ENCODE peak calls at places on chromosomes 12 and 14, in four cellular contexts. T, J, O and H are unnamed samples.

GRCh38 chr14:71410578-71411279 is 503.5 kb downstream of the PCNX1 start:
- DNase-seq in T (no peak), J (no peak), O (no peak), H (no peak)

GRCh38 chr12:54417712-54418440 is 1.2 kb downstream of the ITGA5 start:
- DNase-seq in T (peak), J (no peak), O (no peak), H (no peak)

GRCh38 chr12:69898236-69898635 is 73.2 kb downstream of the MYRFL start:
- DNase-seq in T (no peak), J (no peak), O (no peak), H (no peak)

GRCh38 chr14:55416866-55417265 is 5.2 kb upstream of the ATG14 start:
- DNase-seq in T (peak), J (no peak), O (peak), H (no peak)

GRCh38 chr12:26988703-26989102 is 25.5 kb downstream of the TM7SF3 start:
- DNase-seq in T (no peak), J (no peak), O (no peak), H (no peak)

GRCh38 chr12:51473947-51474346 is 49.3 kb downstream of the SLC4A8 start:
- DNase-seq in T (no peak), J (no peak), O (no peak), H (no peak)

GRCh38 chr12:48015954-48016353 is 11.7 kb upstream of the COL2A1 start:
- DNase-seq in T (no peak), J (no peak), O (no peak), H (no peak)

GRCh38 chr14:26332966-26333365 is 264.9 kb downstream of the NOVA1 start:
- DNase-seq in T (no peak), J (no peak), O (no peak), H (no peak)

GRCh38 chr12:81329088-81329487 is 251.2 kb downstream of the ACSS3 start:
- DNase-seq in T (peak), J (no peak), O (no peak), H (no peak)

GRCh38 chr12:50003595-50003994 is 21.7 kb downstream of the RACGAP1 start:
- DNase-seq in T (no peak), J (no peak), O (no peak), H (no peak)

GRCh38 chr12:71791473-71792150 is 36.9 kb downstream of the RAB21 start:
- DNase-seq in T (no peak), J (no peak), O (no peak), H (no peak)

GRCh38 chr12:53223391-53224267 is 8.4 kb downstream of the RARG start:
- DNase-seq in T (peak), J (no peak), O (no peak), H (no peak)

GRCh38 chr14:50025073-50025472 is 91.3 kb downstream of the VCPKMT start:
- DNase-seq in T (no peak), J (no peak), O (no peak), H (no peak)

GRCh38 chr12:128644664-128645296 is 179.0 kb downstream of the SLC15A4 start:
- DNase-seq in T (peak), J (no peak), O (peak), H (peak)

GRCh38 chr12:118103231-118103600 is 595 bp downstream of the VSIG10 start:
- DNase-seq in T (peak), J (peak), O (no peak), H (no peak)

GRCh38 chr14:27391331-27391730 is 793.5 kb upstream of the NOVA1 start:
- DNase-seq in T (no peak), J (no peak), O (no peak), H (no peak)

GRCh38 chr12:120388711-120389431 is 19.9 kb upstream of the MSI1 start:
- DNase-seq in T (no peak), J (no peak), O (peak), H (no peak)

GRCh38 chr12:124453419-124454351 is 113.7 kb downstream of the NCOR2 start:
- DNase-seq in T (no peak), J (no peak), O (no peak), H (peak)

GRCh38 chr14:34496679-34497513 is 34.9 kb upstream of the SPTSSA start:
- DNase-seq in T (no peak), J (peak), O (peak), H (peak)

GRCh38 chr12:114425031-114425626 is 19.2 kb upstream of the TBX5 start:
- DNase-seq in T (no peak), J (no peak), O (no peak), H (no peak)

GRCh38 chr14:76812093-76812421 is 625 bp downstream of the ANGEL1 start:
- DNase-seq in T (no peak), J (no peak), O (no peak), H (no peak)

GRCh38 chr14:24312736-24313507 is 1.6 kb downstream of the LTB4R start:
- DNase-seq in T (no peak), J (no peak), O (no peak), H (no peak)
- H3K27ac ChIP-seq in T (no peak), J (peak), O (no peak), H (peak)

GRCh38 chr12:116736962-116737773 is 701 bp downstream of the SPRING1 start:
- DNase-seq in T (no peak), J (no peak), O (peak), H (peak)
- H3K27ac ChIP-seq in T (peak), J (peak), O (no peak), H (peak)

GRCh38 chr14:103684471-103684870 is 30.8 kb downstream of the XRCC3 start:
- DNase-seq in T (no peak), J (no peak), O (no peak), H (no peak)
- H3K27ac ChIP-seq in T (no peak), J (no peak), O (no peak), H (no peak)

GRCh38 chr14:68377459-68377858 is 415.4 kb downstream of the ZFP36L1 start:
- DNase-seq in T (peak), J (no peak), O (no peak), H (no peak)
- H3K27ac ChIP-seq in T (no peak), J (peak), O (peak), H (peak)

GRCh38 chr14:69319911-69320310 is 60.0 kb downstream of the GALNT16 start:
- DNase-seq in T (no peak), J (no peak), O (no peak), H (no peak)
- H3K27ac ChIP-seq in T (no peak), J (no peak), O (no peak), H (no peak)

GRCh38 chr14:82504894-82505293 is 971.2 kb upstream of the SEL1L start:
- DNase-seq in T (no peak), J (no peak), O (no peak), H (no peak)
- H3K27ac ChIP-seq in T (no peak), J (no peak), O (no peak), H (no peak)